ENCODE peak calls at places on chromosomes 13 and 19, in six cellular contexts. L is spleen, V is IMR-90, G is keratinocyte, Y is AG10803, I is right lobe of liver. Q is an unnamed sample.

GRCh38 chr13:72643339-72643989 is 84.0 kb downstream of the MZT1 start:
- DNase-seq in I (no peak), V (peak), G (peak), Y (peak), L (no peak), Q (peak)

GRCh38 chr19:1266116-1266817 is 2.9 kb upstream of the CIRBP start:
- DNase-seq in V (peak), L (peak), G (no peak), Y (peak), I (peak), Q (peak)

GRCh38 chr19:16949496-16950023 is 60.8 kb downstream of the F2RL3 start:
- DNase-seq in I (no peak), G (no peak), L (no peak), V (no peak), Y (no peak), Q (no peak)

GRCh38 chr13:98955336-98955735 is 22.5 kb downstream of the DOCK9 start:
- DNase-seq in V (no peak), Y (no peak), L (no peak), G (no peak), I (no peak), Q (no peak)

GRCh38 chr13:29935309-29935981 is 85.0 kb upstream of the UBL3 start:
- DNase-seq in V (no peak), L (peak), G (no peak), I (no peak), Y (no peak), Q (no peak)

GRCh38 chr13:90477194-90477593 is 870.3 kb upstream of the MIR17HG start:
- DNase-seq in V (no peak), G (no peak), Y (no peak), I (no peak), L (no peak), Q (no peak)

GRCh38 chr13:94706854-94707399 is 5.4 kb downstream of the SOX21 start:
- DNase-seq in G (no peak), I (no peak), V (no peak), Y (no peak), L (no peak), Q (no peak)

GRCh38 chr13:42466123-42466522 is 107.8 kb upstream of the TNFSF11 start:
- DNase-seq in V (no peak), Y (no peak), G (no peak), L (no peak), I (no peak), Q (no peak)

GRCh38 chr13:23871616-23872220 is 17.5 kb downstream of the MIPEP start:
- DNase-seq in G (no peak), L (no peak), Y (peak), I (no peak), V (peak), Q (peak)

GRCh38 chr13:44904982-44905381 is 84.3 kb downstream of the NUFIP1 start:
- DNase-seq in L (no peak), V (peak), I (no peak), Y (peak), G (no peak), Q (peak)

GRCh38 chr19:35557539-35558399 is 5.7 kb downstream of the ATP4A start:
- DNase-seq in I (no peak), Y (peak), L (peak), V (peak), G (no peak), Q (peak)

GRCh38 chr13:21898461-21898860 is 227.6 kb downstream of the FGF9 start:
- DNase-seq in V (no peak), Y (no peak), L (no peak), I (no peak), G (no peak), Q (no peak)

GRCh38 chr13:84400711-84401110 is 518.4 kb upstream of the SLITRK1 start:
- DNase-seq in G (peak), L (no peak), Y (peak), V (peak), I (no peak), Q (peak)

GRCh38 chr13:25292301-25292700 is 5.0 kb upstream of the MTMR6 start:
- DNase-seq in I (no peak), Y (no peak), L (no peak), V (peak), G (no peak), Q (peak)

GRCh38 chr13:95254341-95254740 is 46.9 kb downstream of the ABCC4 start:
- DNase-seq in I (no peak), Y (no peak), G (peak), L (no peak), V (peak), Q (no peak)

GRCh38 chr13:45142440-45143345 is 22.4 kb downstream of the GTF2F2 start:
- DNase-seq in I (no peak), Y (no peak), V (peak), G (no peak), L (no peak), Q (no peak)

GRCh38 chr19:42255766-42256750 is 1.1 kb upstream of the ERF start:
- DNase-seq in Y (peak), V (peak), I (peak), G (no peak), L (peak), Q (peak)

GRCh38 chr13:74575729-74576125 is 441.5 kb upstream of the KLF12 start:
- DNase-seq in V (peak), L (peak), G (no peak), I (peak), Y (peak), Q (peak)

GRCh38 chr13:114118763-114119123 is 13.7 kb downstream of the RASA3 start:
- DNase-seq in G (no peak), V (peak), L (peak), I (no peak), Y (peak), Q (peak)

GRCh38 chr19:40365613-40366401 is 17.3 kb downstream of the PLD3 start:
- DNase-seq in L (peak), G (no peak), Y (peak), I (no peak), V (peak), Q (peak)

GRCh38 chr19:5313307-5313706 is 27.3 kb downstream of the PTPRS start:
- DNase-seq in L (peak), G (no peak), V (no peak), Y (no peak), I (no peak), Q (no peak)

GRCh38 chr19:30877591-30878230 is 471.5 kb downstream of the TSHZ3 start:
- DNase-seq in Y (no peak), I (no peak), L (no peak), V (no peak), G (no peak), Q (no peak)

GRCh38 chr19:11204943-11205349 is 7.6 kb upstream of the KANK2 start:
- DNase-seq in I (peak), G (no peak), L (no peak), Y (no peak), V (no peak), Q (peak)

GRCh38 chr13:113364933-113365371 is 1.0 kb upstream of the GRTP1 start:
- DNase-seq in L (no peak), V (no peak), G (no peak), Y (no peak), I (no peak), Q (no peak)

GRCh38 chr13:36090592-36090991 is 40.6 kb downstream of the DCLK1 start:
- DNase-seq in Y (no peak), G (no peak), I (no peak), L (no peak), V (no peak), Q (no peak)

GRCh38 chr13:24224232-24224680 is 63.7 kb downstream of the SPATA13 start:
- DNase-seq in G (no peak), V (no peak), I (no peak), Y (no peak), L (no peak), Q (no peak)

GRCh38 chr13:49810464-49810824 is 18.0 kb upstream of the KPNA3 start:
- DNase-seq in G (no peak), L (no peak), I (no peak), Y (no peak), V (no peak), Q (no peak)
- H3K4me3 ChIP-seq in G (no peak), L (no peak), I (no peak), Y (no peak), V (no peak), Q (no peak)

GRCh38 chr19:44576843-44577565 is 36.4 kb upstream of the IGSF23 start:
- DNase-seq in I (peak), Y (peak), L (no peak), V (peak), G (no peak), Q (peak)
- TF ChIP-seq CTCF in I (peak), Y (peak), L (peak), V (peak), G (peak), Q (peak)

DNA sequence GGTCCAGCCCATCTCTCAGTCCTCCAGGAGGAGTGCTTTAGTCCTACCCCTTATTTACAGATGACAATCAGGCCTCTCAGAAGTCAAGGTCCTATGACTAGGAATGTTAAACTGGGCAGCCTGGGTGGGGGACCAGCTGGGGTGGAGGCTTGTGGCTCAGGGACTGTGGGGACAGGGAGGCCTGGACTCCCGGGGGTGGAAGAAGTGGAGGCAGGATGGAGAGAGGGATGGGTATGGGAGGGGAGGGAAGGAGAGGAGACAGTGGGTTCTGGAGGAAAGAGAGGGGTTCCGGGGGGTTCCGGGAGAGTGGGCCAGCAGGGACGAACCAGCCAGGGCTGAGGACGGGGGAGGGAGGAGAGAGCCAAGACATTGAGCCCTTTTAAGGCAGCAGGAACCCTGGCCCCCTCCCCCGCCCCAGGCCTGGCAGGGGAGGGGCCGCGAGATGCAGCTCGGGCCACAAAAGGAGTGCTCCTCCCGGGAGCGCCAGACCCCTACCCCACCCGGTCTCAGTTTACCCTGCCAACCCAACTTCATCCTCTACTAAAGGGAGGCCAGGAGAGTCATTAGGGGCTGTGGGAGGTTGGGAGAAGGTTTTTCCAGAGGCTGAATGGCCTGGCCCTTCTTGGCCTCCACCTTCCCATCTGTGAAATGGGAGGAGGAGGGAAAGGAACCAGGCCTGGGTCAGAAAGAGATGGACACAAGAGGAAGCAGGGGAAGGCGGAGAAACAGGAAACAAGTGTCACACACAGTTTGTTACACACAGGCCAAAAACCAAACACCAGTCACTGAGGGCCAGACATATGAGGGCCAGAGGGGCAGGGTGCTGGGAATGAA is 1.6 kb downstream of the DMPK start:
- DNase-seq in Y (no peak), I (no peak), V (no peak), L (no peak), G (no peak), Q (no peak)
- H3K4me3 ChIP-seq in Y (peak), I (no peak), V (no peak), L (peak), G (no peak), Q (no peak)

DNA sequence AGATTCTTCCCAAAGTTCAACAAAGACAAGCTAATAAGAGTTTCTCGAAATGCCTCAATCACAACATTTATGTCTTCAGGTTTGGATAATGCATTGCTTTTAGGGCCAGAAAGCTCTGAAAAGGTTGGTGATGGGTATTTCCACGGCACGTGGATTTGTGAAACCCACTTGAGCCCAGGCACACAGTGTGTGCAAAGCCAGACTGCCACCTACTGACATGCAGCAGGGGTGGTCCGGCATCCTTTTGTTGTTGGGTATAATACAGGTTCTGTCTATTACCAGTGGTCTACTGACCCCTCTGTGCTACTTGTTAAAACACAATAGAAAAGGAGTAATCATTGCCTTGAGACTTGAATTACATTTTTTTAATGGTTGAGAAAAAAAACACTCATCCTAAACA is 225.6 kb downstream of the RAP2A start:
- DNase-seq in I (no peak), L (no peak), V (peak), G (no peak), Y (peak), Q (peak)
- TF ChIP-seq CTCF in I (peak), L (peak), V (peak), G (no peak), Y (peak), Q (peak)

DNA sequence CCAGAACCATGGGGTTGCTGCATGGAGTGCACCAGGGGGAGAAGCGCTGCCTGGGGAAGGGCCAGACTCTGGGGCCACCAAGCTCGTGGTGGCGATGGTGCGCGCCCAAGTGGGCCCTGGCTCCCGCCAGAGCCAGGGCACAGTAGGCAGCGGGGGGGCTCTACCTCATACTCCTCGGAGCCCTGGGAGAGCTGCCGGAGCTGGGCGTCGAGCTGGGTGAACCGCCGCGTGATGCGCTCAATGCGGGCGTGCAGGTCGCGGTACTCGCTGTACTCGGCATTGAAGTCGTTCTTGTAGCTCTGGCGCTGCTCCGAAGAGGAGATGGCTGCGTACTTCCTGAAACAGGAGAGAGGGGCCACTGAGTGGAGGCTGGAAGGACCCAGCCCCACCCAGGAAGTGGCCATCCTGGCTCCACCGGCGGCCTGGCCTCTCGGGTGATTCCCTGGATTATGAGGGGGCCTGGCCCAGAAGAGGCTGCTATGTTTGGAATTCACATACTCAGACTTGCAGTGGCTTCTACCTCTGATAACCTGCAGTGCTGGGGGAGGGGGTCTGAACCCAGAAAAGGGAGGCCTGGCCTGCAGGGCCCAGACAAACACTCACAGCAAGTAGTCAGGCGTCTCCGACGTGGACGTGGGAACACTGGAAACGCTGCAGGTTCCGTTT is 8.3 kb upstream of the ISYNA1 start:
- DNase-seq in I (no peak), G (no peak), V (no peak), L (no peak), Y (no peak), Q (no peak)
- H3K4me3 ChIP-seq in I (no peak), G (no peak), V (no peak), L (no peak), Y (no peak), Q (no peak)

GRCh38 chr13:91771229-91771628 is 372.8 kb downstream of the GPC5 start:
- DNase-seq in V (no peak), L (no peak), G (no peak), Y (no peak), I (no peak), Q (no peak)

GRCh38 chr13:91774397-91774796 is 376.0 kb downstream of the GPC5 start:
- DNase-seq in V (no peak), G (no peak), L (no peak), Y (no peak), I (no peak), Q (no peak)

GRCh38 chr13:91778123-91778522 is 379.7 kb downstream of the GPC5 start:
- DNase-seq in Y (no peak), I (no peak), V (no peak), L (no peak), G (no peak), Q (no peak)

DNA sequence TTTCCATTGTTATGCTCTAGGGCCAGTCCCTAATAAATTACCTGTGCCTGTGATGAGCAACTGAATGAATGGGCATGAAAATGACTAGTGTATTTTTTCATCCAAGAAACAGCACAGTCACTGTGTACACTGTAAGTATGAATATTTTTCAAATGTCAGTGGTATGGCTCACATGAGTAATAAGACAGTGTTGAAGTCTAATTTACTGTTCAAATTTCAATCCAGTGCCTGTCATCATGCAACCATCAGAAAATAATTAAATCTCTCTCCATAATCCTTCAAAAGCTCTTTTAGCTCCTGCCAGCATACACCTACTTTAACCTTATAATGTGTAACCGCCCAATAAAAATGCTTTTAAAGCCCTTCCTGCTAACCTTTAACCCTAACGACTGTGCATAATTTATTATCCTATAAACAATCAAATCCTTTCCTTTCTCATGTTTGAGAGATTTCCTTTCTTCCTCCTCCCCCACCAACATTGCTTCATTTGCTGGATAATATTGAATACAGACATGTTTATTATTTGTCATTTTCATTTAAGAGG is 378.3 kb downstream of the GPC5 start:
- DNase-seq in G (no peak), V (no peak), I (no peak), L (no peak), Y (no peak), Q (no peak)
- TF ChIP-seq CTCF in G (no peak), V (no peak), I (no peak), L (no peak), Y (no peak), Q (no peak)

GRCh38 chr13:20121154-20121515 is 39.7 kb downstream of the GJA3 start:
- DNase-seq in I (peak), L (no peak), V (no peak), Y (peak), G (no peak), Q (no peak)
- H3K4me3 ChIP-seq in I (peak), L (peak), V (no peak), Y (peak), G (no peak), Q (peak)